ENCODE peak calls at places on chromosomes 1 and 21, in ten cellular contexts. F, U, G, V, N, T, A, O, I and P are unnamed samples.
A peak's percentile ranks its signal among the peaks of the same experiment; 100 is the strongest.

GRCh38 chr1:204992499-204992898 is 50.5 kb upstream of the CNTN2 start:
- DNase-seq in G (no peak), N (no peak), A (no peak), V (peak; percentile 27), U (no peak), T (no peak), F (no peak), O (no peak), I (no peak), P (no peak)

GRCh38 chr1:16067127-16067768 is 6.2 kb downstream of the FAM131C start:
- DNase-seq in V (peak; percentile 57), U (no peak), T (peak; percentile 46), A (no peak), G (peak; percentile 75), I (no peak), O (no peak), F (peak; percentile 49), N (peak; percentile 38), P (no peak)

GRCh38 chr1:109243221-109243620 is 6.1 kb upstream of the CELSR2 start:
- DNase-seq in N (no peak), I (no peak), T (no peak), F (no peak), O (no peak), U (no peak), V (no peak), G (no peak), A (no peak), P (no peak)

GRCh38 chr1:59146651-59147358 is 150.1 kb upstream of the FGGY start:
- DNase-seq in I (peak; percentile 62), A (peak; percentile 56), N (peak; percentile 68), F (peak; percentile 56), G (no peak), U (no peak), O (peak; percentile 28), V (peak; percentile 52), T (peak; percentile 34), P (no peak)

GRCh38 chr1:150577557-150578277 is 1.7 kb downstream of the MCL1 start:
- DNase-seq in A (no peak), U (no peak), O (peak; percentile 71), T (no peak), I (peak; percentile 69), G (no peak), F (no peak), V (no peak), N (peak; percentile 55), P (no peak)

GRCh38 chr1:6956488-6957159 is 171.4 kb downstream of the CAMTA1 start:
- DNase-seq in F (no peak), U (no peak), V (no peak), G (no peak), I (no peak), N (no peak), O (no peak), T (peak; percentile 14), A (no peak), P (peak; percentile 52)

GRCh38 chr1:235002706-235003300 is 125.8 kb downstream of the TOMM20 start:
- DNase-seq in N (no peak), V (no peak), U (no peak), O (no peak), F (no peak), G (no peak), I (no peak), A (no peak), T (no peak), P (no peak)

GRCh38 chr1:22104865-22105437 is 37.9 kb downstream of the WNT4 start:
- DNase-seq in T (no peak), I (no peak), V (no peak), A (no peak), F (no peak), G (no peak), N (no peak), O (peak; percentile 82), U (no peak), P (no peak)

GRCh38 chr21:18253809-18254208 is 9.2 kb downstream of the CHODL start:
- DNase-seq in I (no peak), O (no peak), N (no peak), F (no peak), U (no peak), V (no peak), G (no peak), A (no peak), T (no peak), P (no peak)

GRCh38 chr1:241356187-241356518 is 852 bp downstream of the RGS7 start:
- DNase-seq in A (no peak), U (peak; percentile 30), N (peak; percentile 1), V (no peak), T (no peak), F (no peak), G (no peak), O (no peak), I (no peak), P (no peak)

GRCh38 chr1:241356519-241357365 is at the start of gene RGS7:
- DNase-seq in F (peak; percentile 20), V (peak; percentile 56), U (peak; percentile 94), A (peak; percentile 21), G (peak; percentile 67), O (no peak), T (peak; percentile 22), I (peak; percentile 62), N (peak; percentile 48), P (no peak)

GRCh38 chr1:241362350-241362749 is 5.3 kb upstream of the RGS7 start:
- DNase-seq in N (no peak), T (no peak), O (no peak), G (no peak), V (no peak), A (no peak), F (no peak), I (no peak), U (no peak), P (no peak)

GRCh38 chr1:241355311-241356010 is 1.5 kb downstream of the RGS7 start:
- DNase-seq in F (no peak), T (no peak), A (no peak), O (no peak), U (no peak), V (no peak), I (no peak), N (no peak), G (no peak), P (no peak)

GRCh38 chr1:241357366-241358305 is 631 bp upstream of the RGS7 start:
- DNase-seq in F (no peak), O (no peak), V (no peak), T (peak; percentile 1), G (no peak), N (no peak), A (no peak), I (peak; percentile 19), U (peak; percentile 53), P (no peak)
- H3K27ac ChIP-seq in F (no peak overlapping the region), O (no peak overlapping the region), V (peak overlapping the region; percentile 41), T (no peak overlapping the region), G (no peak overlapping the region), N (no peak overlapping the region), A (no peak overlapping the region), I (no peak overlapping the region), U (peak overlapping the region; percentile 73), P (no peak overlapping the region)

DNA sequence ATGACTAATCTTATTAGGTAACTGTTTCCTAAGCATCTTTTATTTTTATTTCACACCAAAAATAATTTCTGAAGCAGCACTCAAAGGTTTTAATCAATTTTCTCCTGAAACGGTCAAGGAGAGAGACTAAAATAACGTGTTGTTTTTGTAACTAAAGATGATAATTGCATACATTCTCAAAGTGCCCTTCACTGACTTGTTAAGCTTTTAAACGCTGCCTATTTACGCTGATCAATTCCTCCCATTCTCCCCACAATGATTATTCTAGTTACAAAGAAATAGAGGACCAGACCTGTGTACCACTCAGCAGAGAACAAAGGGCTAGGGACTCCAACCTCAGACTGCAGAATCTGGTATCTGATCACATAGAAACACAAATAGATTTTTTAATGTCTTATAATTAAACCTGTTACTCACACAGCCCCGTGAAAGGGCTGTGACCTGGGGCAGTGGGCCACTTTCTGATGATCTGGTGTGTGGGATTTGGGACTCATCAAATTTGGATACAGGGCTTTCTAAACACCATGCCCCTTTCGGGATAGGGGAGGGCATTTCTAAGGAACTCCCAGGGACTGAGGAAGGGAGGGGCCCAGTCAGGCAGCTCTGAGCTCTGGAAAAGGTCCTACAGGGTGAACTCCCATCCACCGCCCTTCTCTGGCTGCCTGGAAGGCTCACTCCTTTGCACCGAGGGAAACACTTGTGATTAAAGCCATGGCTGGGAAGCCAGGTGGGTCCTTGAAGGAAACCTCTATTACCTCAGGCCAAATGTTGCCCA is 65.2 kb downstream of the BCAR3 start:
- DNase-seq in N (no peak), T (no peak), G (no peak), I (peak; percentile 60), V (peak; percentile 52), A (no peak), U (peak; percentile 39), F (peak; percentile 67), O (no peak), P (no peak)
- H3K27ac ChIP-seq in N (peak overlapping the region; percentile 75), T (peak overlapping the region; percentile 73), G (peak overlapping the region; percentile 2), I (peak overlapping the region; percentile 99), V (peak overlapping the region; percentile 87), A (peak overlapping the region; percentile 65), U (no peak overlapping the region), F (peak overlapping the region; percentile 79), O (no peak overlapping the region), P (peak overlapping the region; percentile 82)

DNA sequence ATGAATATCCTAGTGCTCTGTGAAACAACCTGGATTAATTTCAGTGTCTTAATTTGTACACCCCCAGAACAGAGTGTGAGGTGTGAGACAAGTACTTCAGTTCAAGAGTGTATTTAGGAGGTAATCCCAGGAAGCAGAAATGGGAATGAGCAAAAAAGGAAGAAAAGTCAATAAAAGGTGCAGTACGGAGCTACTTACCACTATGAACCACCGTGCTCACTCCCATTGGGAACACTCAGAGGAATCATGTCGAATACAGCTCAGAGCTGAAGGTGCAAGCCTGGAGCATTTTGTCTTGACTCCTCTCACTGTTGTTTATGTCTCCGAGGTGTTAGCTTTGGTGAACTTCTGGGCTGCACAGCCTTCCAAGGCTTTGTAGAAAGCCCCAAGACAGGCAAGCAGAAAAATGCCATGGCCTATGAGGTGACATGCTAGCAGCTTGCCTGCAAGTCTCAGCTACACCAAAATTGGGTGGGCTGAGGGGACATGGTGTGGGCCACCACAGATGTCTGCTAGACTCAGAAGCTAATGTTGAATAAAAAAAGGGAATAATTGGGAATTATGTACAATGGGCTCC is 7.4 kb upstream of the SVBP start:
- DNase-seq in G (peak; percentile 42), I (no peak), F (no peak), N (no peak), O (no peak), T (no peak), A (no peak), U (no peak), V (no peak), P (no peak)
- H3K27ac ChIP-seq in G (peak overlapping the region; percentile 24), I (no peak overlapping the region), F (no peak overlapping the region), N (no peak overlapping the region), O (no peak overlapping the region), T (no peak overlapping the region), A (no peak overlapping the region), U (no peak overlapping the region), V (no peak overlapping the region), P (no peak overlapping the region)

DNA sequence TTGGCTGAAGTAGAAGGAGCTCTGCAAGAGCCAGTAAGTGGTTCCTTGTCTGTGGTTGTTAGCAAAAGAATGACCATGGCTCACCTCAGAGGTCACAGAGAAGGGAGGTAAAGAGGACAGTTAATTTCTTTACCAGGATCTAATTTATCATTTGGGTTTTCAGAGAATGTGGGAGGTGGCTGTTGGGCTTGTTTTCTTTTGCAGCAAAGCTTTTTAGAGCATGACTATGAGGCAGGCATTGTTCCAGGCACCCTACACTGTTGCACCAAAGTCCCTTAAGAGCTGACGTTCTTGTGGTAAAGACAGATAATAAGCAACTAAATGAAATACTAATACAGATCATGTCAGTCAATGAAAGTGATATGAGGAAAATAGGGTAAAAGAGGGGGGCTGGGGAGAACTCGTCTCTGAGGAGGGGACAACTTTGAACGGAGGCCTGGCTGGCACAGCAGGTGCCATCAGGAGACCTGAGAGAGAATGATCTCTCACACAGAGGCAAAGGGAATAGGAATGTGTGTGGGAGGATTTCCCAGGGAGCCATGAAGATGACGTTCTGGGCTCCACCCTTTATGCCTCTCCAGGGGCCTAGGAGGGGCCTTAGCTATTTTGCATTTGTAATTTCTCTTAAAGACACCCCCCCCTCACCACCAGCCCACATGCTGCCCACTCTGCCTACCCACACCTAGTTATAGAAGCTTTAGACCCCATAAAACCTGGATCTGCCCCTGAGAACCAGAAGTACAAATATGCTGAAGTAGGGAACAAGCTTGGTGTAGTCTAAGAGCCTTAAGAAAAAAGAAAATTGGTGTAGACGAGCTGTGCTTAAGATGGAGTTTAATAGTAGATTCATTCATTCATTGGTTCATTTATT is 177.5 kb downstream of the ROR1 start:
- DNase-seq in V (no peak), A (no peak), F (no peak), U (no peak), O (no peak), I (peak; percentile 67), N (no peak), G (no peak), T (no peak), P (no peak)
- H3K27ac ChIP-seq in V (no peak overlapping the region), A (no peak overlapping the region), F (no peak overlapping the region), U (no peak overlapping the region), O (no peak overlapping the region), I (peak overlapping the region; percentile 68), N (no peak overlapping the region), G (no peak overlapping the region), T (no peak overlapping the region), P (no peak overlapping the region)